ENCODE peak calls at places on chromosomes 4 and X, in ten cellular contexts. H, M, K, O, R, F, C, E, B and Q are unnamed samples.

GRCh38 chrX:86604620-86605019 is 456.4 kb downstream of the DACH2 start:
- DNase-seq in H (no peak), M (no peak), K (no peak), O (no peak), R (no peak), F (no peak), C (no peak), E (no peak), B (no peak), Q (no peak)

GRCh38 chr4:1609901-1610790 is 74.0 kb downstream of the FAM53A start:
- DNase-seq in H (peak), M (no peak), K (peak), O (no peak), R (no peak), F (no peak), C (no peak), E (no peak), B (no peak), Q (no peak)

GRCh38 chr4:113052379-113052951 is 3.0 kb downstream of the ANK2 start:
- DNase-seq in H (no peak), M (no peak), K (no peak), O (no peak), R (no peak), F (no peak), C (no peak), E (no peak), B (no peak), Q (no peak)

GRCh38 chr4:21697583-21697982 is 251.0 kb downstream of the KCNIP4 start:
- DNase-seq in H (no peak), M (no peak), K (peak), O (no peak), R (no peak), F (no peak), C (peak), E (no peak), B (no peak), Q (no peak)

GRCh38 chrX:71214604-71215334 is 8.3 kb upstream of the GJB1 start:
- DNase-seq in H (no peak), M (no peak), K (no peak), O (no peak), R (no peak), F (no peak), C (no peak), E (no peak), B (no peak), Q (no peak)

GRCh38 chrX:149982310-149982709 is 44.0 kb upstream of the EOLA2 start:
- DNase-seq in H (no peak), M (no peak), K (no peak), O (no peak), R (no peak), F (no peak), C (no peak), E (no peak), B (no peak), Q (no peak)

GRCh38 chrX:38085797-38086196 is 79.4 kb downstream of the SYTL5 start:
- DNase-seq in H (no peak), M (no peak), K (no peak), O (no peak), R (no peak), F (no peak), C (no peak), E (no peak), B (no peak), Q (no peak)

GRCh38 chr4:141860974-141861373 is 224.6 kb downstream of the IL15 start:
- DNase-seq in H (no peak), M (no peak), K (no peak), O (no peak), R (no peak), F (no peak), C (no peak), E (no peak), B (peak), Q (no peak)

GRCh38 chr4:151246742-151247141 is 30.2 kb upstream of the PRSS48 start:
- DNase-seq in H (no peak), M (no peak), K (no peak), O (no peak), R (no peak), F (no peak), C (no peak), E (no peak), B (no peak), Q (no peak)

GRCh38 chrX:74259879-74260491 is 44.0 kb upstream of the ZCCHC13 start:
- DNase-seq in H (no peak), M (no peak), K (no peak), O (no peak), R (no peak), F (no peak), C (no peak), E (no peak), B (no peak), Q (no peak)

GRCh38 chrX:31355206-31355955 is 283.5 kb upstream of the FTHL17 start:
- DNase-seq in H (no peak), M (no peak), K (no peak), O (no peak), R (no peak), F (no peak), C (no peak), E (no peak), B (no peak), Q (no peak)

GRCh38 chr4:128393111-128393704 is 105.6 kb upstream of the PGRMC2 start:
- DNase-seq in H (no peak), M (no peak), K (no peak), O (no peak), R (peak), F (no peak), C (no peak), E (no peak), B (no peak), Q (no peak)

GRCh38 chrX:154307207-154307606 is 11.6 kb downstream of the TKTL1 start:
- DNase-seq in H (no peak), M (no peak), K (no peak), O (no peak), R (no peak), F (no peak), C (no peak), E (no peak), B (no peak), Q (no peak)

GRCh38 chrX:17160971-17161370 is 214.0 kb upstream of the NHS start:
- DNase-seq in H (no peak), M (no peak), K (no peak), O (no peak), R (no peak), F (no peak), C (no peak), E (no peak), B (peak), Q (no peak)

GRCh38 chrX:67544871-67545771 is 1.3 kb downstream of the AR start:
- DNase-seq in H (peak), M (no peak), K (peak), O (no peak), R (no peak), F (peak), C (peak), E (peak), B (no peak), Q (no peak)

GRCh38 chr4:112318239-112319142 is 21.3 kb downstream of the ALPK1 start:
- DNase-seq in H (no peak), M (no peak), K (no peak), O (no peak), R (no peak), F (no peak), C (no peak), E (no peak), B (no peak), Q (no peak)

GRCh38 chr4:13248621-13249298 is 235.4 kb downstream of the RAB28 start:
- DNase-seq in H (no peak), M (no peak), K (no peak), O (no peak), R (no peak), F (no peak), C (no peak), E (no peak), B (peak), Q (no peak)

GRCh38 chrX:23434356-23434884 is 99.8 kb downstream of the PTCHD1 start:
- DNase-seq in H (peak), M (no peak), K (peak), O (no peak), R (peak), F (peak), C (no peak), E (peak), B (peak), Q (no peak)

GRCh38 chrX:97332963-97333362 is 449.3 kb downstream of the RPA4 start:
- DNase-seq in H (no peak), M (no peak), K (no peak), O (no peak), R (no peak), F (no peak), C (no peak), E (no peak), B (no peak), Q (no peak)

GRCh38 chrX:130060122-130061069 is 49.9 kb downstream of the ELF4 start:
- DNase-seq in H (peak), M (peak), K (peak), O (no peak), R (peak), F (peak), C (peak), E (peak), B (peak), Q (peak)

GRCh38 chrX:27555514-27555913 is 34.6 kb upstream of the DCAF8L2 start:
- DNase-seq in H (no peak), M (no peak), K (no peak), O (no peak), R (no peak), F (no peak), C (peak), E (no peak), B (peak), Q (no peak)

GRCh38 chrX:124378643-124379042 is 32.3 kb downstream of the SH2D1A start:
- DNase-seq in H (no peak), M (no peak), K (no peak), O (no peak), R (no peak), F (no peak), C (no peak), E (no peak), B (no peak), Q (no peak)

GRCh38 chrX:2500681-2501151 is at the start of the genes DHRSX and ZBED1:
- DNase-seq in H (no peak), M (peak), K (peak), O (no peak), R (peak), F (no peak), C (peak), E (peak), B (peak), Q (peak)

GRCh38 chr4:74181225-74181624 is 23.3 kb downstream of the MTHFD2L start:
- DNase-seq in H (no peak), M (no peak), K (no peak), O (no peak), R (no peak), F (no peak), C (no peak), E (no peak), B (no peak), Q (no peak)

GRCh38 chr4:88215351-88215750 is 56.9 kb upstream of the ABCG2 start:
- DNase-seq in H (no peak), M (no peak), K (no peak), O (no peak), R (no peak), F (no peak), C (no peak), E (no peak), B (no peak), Q (no peak)

GRCh38 chr4:151605215-151605614 is 155.6 kb downstream of the GATB start:
- DNase-seq in H (no peak), M (peak), K (no peak), O (no peak), R (no peak), F (no peak), C (no peak), E (no peak), B (no peak), Q (no peak)

GRCh38 chrX:129239371-129239770 is 283.9 kb downstream of the SMARCA1 start:
- DNase-seq in H (no peak), M (no peak), K (no peak), O (no peak), R (no peak), F (no peak), C (no peak), E (no peak), B (no peak), Q (no peak)

GRCh38 chr4:30443289-30443688 is 276.9 kb upstream of the PCDH7 start:
- DNase-seq in H (no peak), M (no peak), K (no peak), O (no peak), R (no peak), F (no peak), C (no peak), E (no peak), B (no peak), Q (no peak)

GRCh38 chr4:163688856-163689255 is 194.4 kb downstream of the TMA16 start:
- DNase-seq in H (no peak), M (no peak), K (no peak), O (no peak), R (no peak), F (no peak), C (no peak), E (no peak), B (no peak), Q (no peak)

GRCh38 chrX:43573441-43574015 is 82.6 kb upstream of the MAOA start:
- DNase-seq in H (no peak), M (no peak), K (no peak), O (no peak), R (no peak), F (no peak), C (no peak), E (no peak), B (no peak), Q (no peak)

GRCh38 chr4:140049024-140049923 is 104.7 kb downstream of the MAML3 start:
- DNase-seq in H (peak), M (no peak), K (no peak), O (no peak), R (peak), F (no peak), C (peak), E (no peak), B (no peak), Q (no peak)

GRCh38 chrX:56759736-56760409 is 30.8 kb downstream of the NBDY start:
- DNase-seq in H (no peak), M (no peak), K (no peak), O (no peak), R (no peak), F (no peak), C (no peak), E (no peak), B (no peak), Q (no peak)

GRCh38 chr4:80101768-80102116 is 28.7 kb upstream of the ANTXR2 start:
- DNase-seq in H (no peak), M (no peak), K (no peak), O (no peak), R (no peak), F (no peak), C (no peak), E (no peak), B (no peak), Q (no peak)

GRCh38 chrX:2691543-2692220 is 587 bp downstream of the CD99 start:
- DNase-seq in H (peak), M (no peak), K (peak), O (no peak), R (peak), F (peak), C (peak), E (peak), B (peak), Q (no peak)

GRCh38 chr4:137310593-137311490 is 221.5 kb downstream of the PCDH18 start:
- DNase-seq in H (no peak), M (no peak), K (no peak), O (no peak), R (no peak), F (no peak), C (no peak), E (no peak), B (no peak), Q (no peak)

GRCh38 chr4:181674315-181674714 is 568.9 kb upstream of the TENM3 start:
- DNase-seq in H (no peak), M (no peak), K (no peak), O (no peak), R (no peak), F (no peak), C (no peak), E (no peak), B (no peak), Q (no peak)

GRCh38 chr4:39157520-39157919 is 24.8 kb upstream of the WDR19 start:
- DNase-seq in H (no peak), M (no peak), K (no peak), O (no peak), R (no peak), F (no peak), C (no peak), E (no peak), B (no peak), Q (no peak)

GRCh38 chr4:142960134-142960533 is 114.0 kb upstream of the INPP4B start:
- DNase-seq in H (no peak), M (no peak), K (no peak), O (no peak), R (no peak), F (no peak), C (no peak), E (no peak), B (no peak), Q (no peak)

GRCh38 chr4:131644619-131645018 is 1504.5 kb upstream of the PCDH10 start:
- DNase-seq in H (no peak), M (no peak), K (no peak), O (no peak), R (no peak), F (no peak), C (peak), E (no peak), B (peak), Q (no peak)

GRCh38 chr4:81421346-81422218 is 50.1 kb downstream of the RASGEF1B start:
- DNase-seq in H (no peak), M (no peak), K (no peak), O (no peak), R (peak), F (no peak), C (no peak), E (no peak), B (no peak), Q (no peak)